ENCODE peak calls at places on chromosomes 13 and 19, in ten cellular contexts. One of them, this sample, is unnamed.

GRCh38 chr13:109671919-109672318 is 114.5 kb downstream of the IRS2 start:
- DNase-seq in posterior vena cava: no peak
- DNase-seq in mucosa of descending colon: no peak
- DNase-seq in cerebellar cortex: no peak
- DNase-seq in activated naive CD4-positive, alpha-beta T cell: no peak
- DNase-seq in breast epithelium: no peak
- DNase-seq in CD4-positive, CD25-positive, alpha-beta regulatory T cell: no peak
- DNase-seq in T-helper 1 cell: no peak
- DNase-seq in GOT3: no peak
- DNase-seq in coronary artery: no peak
- DNase-seq in this sample: no peak

GRCh38 chr19:38274734-38275133 is 10.4 kb downstream of the SPINT2 start:
- DNase-seq in posterior vena cava: no peak
- DNase-seq in mucosa of descending colon: peak; percentile 64
- DNase-seq in cerebellar cortex: peak; percentile 54
- DNase-seq in activated naive CD4-positive, alpha-beta T cell: no peak
- DNase-seq in breast epithelium: no peak
- DNase-seq in CD4-positive, CD25-positive, alpha-beta regulatory T cell: no peak
- DNase-seq in T-helper 1 cell: no peak
- DNase-seq in GOT3: no peak
- DNase-seq in coronary artery: no peak
- DNase-seq in this sample: peak; percentile 46

GRCh38 chr13:74205313-74205690 is 71.1 kb upstream of the KLF12 start:
- DNase-seq in posterior vena cava: no peak
- DNase-seq in mucosa of descending colon: no peak
- DNase-seq in cerebellar cortex: no peak
- DNase-seq in activated naive CD4-positive, alpha-beta T cell: no peak
- DNase-seq in breast epithelium: no peak
- DNase-seq in CD4-positive, CD25-positive, alpha-beta regulatory T cell: no peak
- DNase-seq in T-helper 1 cell: no peak
- DNase-seq in GOT3: no peak
- DNase-seq in coronary artery: no peak
- DNase-seq in this sample: no peak

GRCh38 chr13:43237616-43238015 is 214.2 kb downstream of the DNAJC15 start:
- DNase-seq in posterior vena cava: no peak
- DNase-seq in mucosa of descending colon: no peak
- DNase-seq in cerebellar cortex: no peak
- DNase-seq in activated naive CD4-positive, alpha-beta T cell: no peak
- DNase-seq in breast epithelium: no peak
- DNase-seq in CD4-positive, CD25-positive, alpha-beta regulatory T cell: no peak
- DNase-seq in T-helper 1 cell: no peak
- DNase-seq in GOT3: no peak
- DNase-seq in coronary artery: no peak
- DNase-seq in this sample: no peak

GRCh38 chr19:8221161-8221560 is 12.0 kb downstream of the CERS4 start:
- DNase-seq in posterior vena cava: no peak
- DNase-seq in mucosa of descending colon: no peak
- DNase-seq in cerebellar cortex: peak; percentile 27
- DNase-seq in activated naive CD4-positive, alpha-beta T cell: no peak
- DNase-seq in breast epithelium: peak; percentile 96
- DNase-seq in CD4-positive, CD25-positive, alpha-beta regulatory T cell: no peak
- DNase-seq in T-helper 1 cell: no peak
- DNase-seq in GOT3: no peak
- DNase-seq in coronary artery: no peak
- DNase-seq in this sample: no peak

GRCh38 chr13:27172495-27172842 is 858 bp upstream of the USP12 start:
- DNase-seq in posterior vena cava: no peak
- DNase-seq in mucosa of descending colon: peak; percentile 25
- DNase-seq in cerebellar cortex: peak; percentile 40
- DNase-seq in activated naive CD4-positive, alpha-beta T cell: no peak
- DNase-seq in breast epithelium: no peak
- DNase-seq in CD4-positive, CD25-positive, alpha-beta regulatory T cell: no peak
- DNase-seq in T-helper 1 cell: no peak
- DNase-seq in GOT3: no peak
- DNase-seq in coronary artery: no peak
- DNase-seq in this sample: peak; percentile 20

GRCh38 chr13:23020246-23020843 is 160.4 kb upstream of the SGCG start:
- DNase-seq in posterior vena cava: no peak
- DNase-seq in mucosa of descending colon: peak; percentile 73
- DNase-seq in cerebellar cortex: peak; percentile 72
- DNase-seq in activated naive CD4-positive, alpha-beta T cell: no peak
- DNase-seq in breast epithelium: no peak
- DNase-seq in CD4-positive, CD25-positive, alpha-beta regulatory T cell: peak; percentile 57
- DNase-seq in T-helper 1 cell: no peak
- DNase-seq in GOT3: no peak
- DNase-seq in coronary artery: no peak
- DNase-seq in this sample: peak; percentile 53

GRCh38 chr19:6402834-6403608 is 10.1 kb upstream of the GTF2F1 start:
- DNase-seq in posterior vena cava: no peak
- DNase-seq in mucosa of descending colon: peak; percentile 86
- DNase-seq in cerebellar cortex: peak; percentile 81
- DNase-seq in activated naive CD4-positive, alpha-beta T cell: no peak
- DNase-seq in breast epithelium: no peak
- DNase-seq in CD4-positive, CD25-positive, alpha-beta regulatory T cell: no peak
- DNase-seq in T-helper 1 cell: no peak
- DNase-seq in GOT3: no peak
- DNase-seq in coronary artery: no peak
- DNase-seq in this sample: peak; percentile 99

GRCh38 chr13:100356889-100357288 is 231.7 kb downstream of the GGACT start:
- DNase-seq in posterior vena cava: no peak
- DNase-seq in mucosa of descending colon: no peak
- DNase-seq in cerebellar cortex: no peak
- DNase-seq in activated naive CD4-positive, alpha-beta T cell: no peak
- DNase-seq in breast epithelium: no peak
- DNase-seq in CD4-positive, CD25-positive, alpha-beta regulatory T cell: no peak
- DNase-seq in T-helper 1 cell: no peak
- DNase-seq in GOT3: no peak
- DNase-seq in coronary artery: no peak
- DNase-seq in this sample: no peak

GRCh38 chr19:16252459-16253205 is 54.9 kb downstream of the AP1M1 start:
- DNase-seq in posterior vena cava: no peak
- DNase-seq in mucosa of descending colon: peak; percentile 33
- DNase-seq in cerebellar cortex: no peak
- DNase-seq in activated naive CD4-positive, alpha-beta T cell: no peak
- DNase-seq in breast epithelium: no peak
- DNase-seq in CD4-positive, CD25-positive, alpha-beta regulatory T cell: no peak
- DNase-seq in T-helper 1 cell: no peak
- DNase-seq in GOT3: no peak
- DNase-seq in coronary artery: no peak
- DNase-seq in this sample: no peak

GRCh38 chr19:47324502-47324901 is 7.5 kb upstream of the C5AR2 start:
- DNase-seq in posterior vena cava: no peak
- DNase-seq in mucosa of descending colon: peak; percentile 23
- DNase-seq in cerebellar cortex: no peak
- DNase-seq in activated naive CD4-positive, alpha-beta T cell: no peak
- DNase-seq in breast epithelium: no peak
- DNase-seq in CD4-positive, CD25-positive, alpha-beta regulatory T cell: no peak
- DNase-seq in T-helper 1 cell: no peak
- DNase-seq in GOT3: no peak
- DNase-seq in coronary artery: no peak
- DNase-seq in this sample: no peak

GRCh38 chr19:50817941-50818858 is 5.4 kb downstream of the KLK1 start:
- DNase-seq in posterior vena cava: no peak
- DNase-seq in mucosa of descending colon: peak; percentile 90
- DNase-seq in cerebellar cortex: peak; percentile 25
- DNase-seq in activated naive CD4-positive, alpha-beta T cell: peak; percentile 12
- DNase-seq in breast epithelium: no peak
- DNase-seq in CD4-positive, CD25-positive, alpha-beta regulatory T cell: peak; percentile 29
- DNase-seq in T-helper 1 cell: no peak
- DNase-seq in GOT3: no peak
- DNase-seq in coronary artery: no peak
- DNase-seq in this sample: peak; percentile 80

GRCh38 chr13:31951215-31951678 is 80.3 kb upstream of the FRY start:
- DNase-seq in posterior vena cava: peak; percentile 86
- DNase-seq in mucosa of descending colon: peak; percentile 50
- DNase-seq in cerebellar cortex: peak; percentile 35
- DNase-seq in activated naive CD4-positive, alpha-beta T cell: no peak
- DNase-seq in breast epithelium: no peak
- DNase-seq in CD4-positive, CD25-positive, alpha-beta regulatory T cell: no peak
- DNase-seq in T-helper 1 cell: no peak
- DNase-seq in GOT3: no peak
- DNase-seq in coronary artery: no peak
- DNase-seq in this sample: peak; percentile 62

GRCh38 chr19:37691881-37692504 is 27.6 kb downstream of the ZNF607 start:
- DNase-seq in posterior vena cava: peak; percentile 95
- DNase-seq in mucosa of descending colon: peak; percentile 84
- DNase-seq in cerebellar cortex: peak; percentile 85
- DNase-seq in activated naive CD4-positive, alpha-beta T cell: peak; percentile 67
- DNase-seq in breast epithelium: peak; percentile 66
- DNase-seq in CD4-positive, CD25-positive, alpha-beta regulatory T cell: peak; percentile 87
- DNase-seq in T-helper 1 cell: peak; percentile 46
- DNase-seq in GOT3: no peak
- DNase-seq in coronary artery: peak; percentile 89
- DNase-seq in this sample: peak; percentile 54

GRCh38 chr19:3162418-3163229 is 15.9 kb upstream of the S1PR4 start:
- DNase-seq in posterior vena cava: no peak
- DNase-seq in mucosa of descending colon: no peak
- DNase-seq in cerebellar cortex: no peak
- DNase-seq in activated naive CD4-positive, alpha-beta T cell: no peak
- DNase-seq in breast epithelium: no peak
- DNase-seq in CD4-positive, CD25-positive, alpha-beta regulatory T cell: peak; percentile 49
- DNase-seq in T-helper 1 cell: no peak
- DNase-seq in GOT3: no peak
- DNase-seq in coronary artery: no peak
- DNase-seq in this sample: no peak

GRCh38 chr19:55688422-55689218 is 13.6 kb downstream of the EPN1 start:
- DNase-seq in posterior vena cava: peak; percentile 58
- DNase-seq in mucosa of descending colon: peak; percentile 92
- DNase-seq in cerebellar cortex: no peak
- DNase-seq in activated naive CD4-positive, alpha-beta T cell: no peak
- DNase-seq in breast epithelium: no peak
- DNase-seq in CD4-positive, CD25-positive, alpha-beta regulatory T cell: no peak
- DNase-seq in T-helper 1 cell: no peak
- DNase-seq in GOT3: no peak
- DNase-seq in coronary artery: no peak
- DNase-seq in this sample: peak; percentile 98

GRCh38 chr19:46615966-46616365 is 8.9 kb downstream of the PTGIR start:
- DNase-seq in posterior vena cava: no peak
- DNase-seq in mucosa of descending colon: no peak
- DNase-seq in cerebellar cortex: no peak
- DNase-seq in activated naive CD4-positive, alpha-beta T cell: no peak
- DNase-seq in breast epithelium: no peak
- DNase-seq in CD4-positive, CD25-positive, alpha-beta regulatory T cell: no peak
- DNase-seq in T-helper 1 cell: no peak
- DNase-seq in GOT3: no peak
- DNase-seq in coronary artery: no peak
- DNase-seq in this sample: peak; percentile 59

GRCh38 chr19:33435706-33436359 is 62.3 kb downstream of the CEBPG start:
- DNase-seq in posterior vena cava: no peak
- DNase-seq in mucosa of descending colon: no peak
- DNase-seq in cerebellar cortex: no peak
- DNase-seq in activated naive CD4-positive, alpha-beta T cell: no peak
- DNase-seq in breast epithelium: no peak
- DNase-seq in CD4-positive, CD25-positive, alpha-beta regulatory T cell: no peak
- DNase-seq in T-helper 1 cell: no peak
- DNase-seq in GOT3: no peak
- DNase-seq in coronary artery: no peak
- DNase-seq in this sample: no peak

GRCh38 chr19:958967-959685 is 25.0 kb upstream of the WDR18 start:
- DNase-seq in posterior vena cava: no peak
- DNase-seq in mucosa of descending colon: no peak
- DNase-seq in cerebellar cortex: no peak
- DNase-seq in activated naive CD4-positive, alpha-beta T cell: no peak
- DNase-seq in breast epithelium: no peak
- DNase-seq in CD4-positive, CD25-positive, alpha-beta regulatory T cell: no peak
- DNase-seq in T-helper 1 cell: no peak
- DNase-seq in GOT3: no peak
- DNase-seq in coronary artery: no peak
- DNase-seq in this sample: peak; percentile 21

GRCh38 chr19:45306522-45307027 is 16.1 kb downstream of the CKM start:
- DNase-seq in posterior vena cava: no peak
- DNase-seq in mucosa of descending colon: no peak
- DNase-seq in cerebellar cortex: no peak
- DNase-seq in activated naive CD4-positive, alpha-beta T cell: no peak
- DNase-seq in breast epithelium: no peak
- DNase-seq in CD4-positive, CD25-positive, alpha-beta regulatory T cell: no peak
- DNase-seq in T-helper 1 cell: no peak
- DNase-seq in GOT3: no peak
- DNase-seq in coronary artery: no peak
- DNase-seq in this sample: no peak

GRCh38 chr13:41465215-41465907 is 8.0 kb downstream of the RGCC start:
- DNase-seq in posterior vena cava: peak; percentile 88
- DNase-seq in mucosa of descending colon: peak; percentile 68
- DNase-seq in cerebellar cortex: no peak
- DNase-seq in activated naive CD4-positive, alpha-beta T cell: peak; percentile 79
- DNase-seq in breast epithelium: no peak
- DNase-seq in CD4-positive, CD25-positive, alpha-beta regulatory T cell: peak; percentile 98
- DNase-seq in T-helper 1 cell: peak; percentile 77
- DNase-seq in GOT3: no peak
- DNase-seq in coronary artery: no peak
- DNase-seq in this sample: peak; percentile 64

GRCh38 chr13:45479661-45480060 is 14.9 kb downstream of the COG3 start:
- DNase-seq in posterior vena cava: no peak
- DNase-seq in mucosa of descending colon: no peak
- DNase-seq in cerebellar cortex: no peak
- DNase-seq in activated naive CD4-positive, alpha-beta T cell: no peak
- DNase-seq in breast epithelium: no peak
- DNase-seq in CD4-positive, CD25-positive, alpha-beta regulatory T cell: no peak
- DNase-seq in T-helper 1 cell: no peak
- DNase-seq in GOT3: no peak
- DNase-seq in coronary artery: no peak
- DNase-seq in this sample: no peak

GRCh38 chr19:54673222-54673621 is 10.4 kb downstream of the LILRB4 start:
- DNase-seq in posterior vena cava: no peak
- DNase-seq in mucosa of descending colon: peak; percentile 7
- DNase-seq in cerebellar cortex: no peak
- DNase-seq in activated naive CD4-positive, alpha-beta T cell: no peak
- DNase-seq in breast epithelium: no peak
- DNase-seq in CD4-positive, CD25-positive, alpha-beta regulatory T cell: no peak
- DNase-seq in T-helper 1 cell: no peak
- DNase-seq in GOT3: no peak
- DNase-seq in coronary artery: no peak
- DNase-seq in this sample: no peak

GRCh38 chr19:13839193-13839937 is 37.6 kb upstream of the NANOS3 start:
- DNase-seq in posterior vena cava: peak; percentile 98
- DNase-seq in mucosa of descending colon: peak; percentile 85
- DNase-seq in cerebellar cortex: no peak
- DNase-seq in activated naive CD4-positive, alpha-beta T cell: peak; percentile 53
- DNase-seq in breast epithelium: peak; percentile 89
- DNase-seq in CD4-positive, CD25-positive, alpha-beta regulatory T cell: peak; percentile 83
- DNase-seq in T-helper 1 cell: peak; percentile 77
- DNase-seq in GOT3: peak; percentile 60
- DNase-seq in coronary artery: peak; percentile 97
- DNase-seq in this sample: peak; percentile 53

GRCh38 chr13:51870616-51871015 is 8.8 kb downstream of the CCDC70 start:
- DNase-seq in posterior vena cava: no peak
- DNase-seq in mucosa of descending colon: no peak
- DNase-seq in cerebellar cortex: no peak
- DNase-seq in activated naive CD4-positive, alpha-beta T cell: no peak
- DNase-seq in breast epithelium: no peak
- DNase-seq in CD4-positive, CD25-positive, alpha-beta regulatory T cell: no peak
- DNase-seq in T-helper 1 cell: no peak
- DNase-seq in GOT3: no peak
- DNase-seq in coronary artery: no peak
- DNase-seq in this sample: no peak

GRCh38 chr13:78881746-78882145 is 222.8 kb upstream of the OBI1 start:
- DNase-seq in posterior vena cava: no peak
- DNase-seq in mucosa of descending colon: no peak
- DNase-seq in cerebellar cortex: no peak
- DNase-seq in activated naive CD4-positive, alpha-beta T cell: no peak
- DNase-seq in breast epithelium: no peak
- DNase-seq in CD4-positive, CD25-positive, alpha-beta regulatory T cell: no peak
- DNase-seq in T-helper 1 cell: no peak
- DNase-seq in GOT3: no peak
- DNase-seq in coronary artery: no peak
- DNase-seq in this sample: no peak

GRCh38 chr19:45161715-45162463 is 1.1 kb upstream of the NKPD1 start:
- DNase-seq in posterior vena cava: no peak
- DNase-seq in mucosa of descending colon: no peak
- DNase-seq in cerebellar cortex: no peak
- DNase-seq in activated naive CD4-positive, alpha-beta T cell: no peak
- DNase-seq in breast epithelium: no peak
- DNase-seq in CD4-positive, CD25-positive, alpha-beta regulatory T cell: no peak
- DNase-seq in T-helper 1 cell: no peak
- DNase-seq in GOT3: no peak
- DNase-seq in coronary artery: no peak
- DNase-seq in this sample: no peak

GRCh38 chr13:93775507-93776108 is 549.0 kb downstream of the GPC6 start:
- DNase-seq in posterior vena cava: no peak
- DNase-seq in mucosa of descending colon: no peak
- DNase-seq in cerebellar cortex: no peak
- DNase-seq in activated naive CD4-positive, alpha-beta T cell: no peak
- DNase-seq in breast epithelium: no peak
- DNase-seq in CD4-positive, CD25-positive, alpha-beta regulatory T cell: no peak
- DNase-seq in T-helper 1 cell: no peak
- DNase-seq in GOT3: no peak
- DNase-seq in coronary artery: no peak
- DNase-seq in this sample: no peak

This sample was measured in small intestine.